ENCODE peak calls at places on chromosomes 16 and 17, in five cellular contexts. A is A549, K is GM13977, H is GM12878, S is fibroblast of lung. T is an unnamed sample.

GRCh38 chr17:8041249-8041928 is 2.5 kb downstream of the ALOX15B start:
- DNase-seq in A (peak), S (peak), H (no peak), K (peak), T (peak)

GRCh38 chr16:53695070-53695469 is 8.6 kb downstream of the RPGRIP1L start:
- DNase-seq in H (no peak), A (no peak), S (peak), K (no peak), T (no peak)

GRCh38 chr16:89330177-89330856 is 112.8 kb downstream of the ZNF778 start:
- DNase-seq in S (peak), H (no peak), K (no peak), A (peak), T (peak)

GRCh38 chr16:47258874-47259461 is 115.2 kb upstream of the NETO2 start:
- DNase-seq in H (peak), A (peak), S (peak), K (peak), T (peak)

GRCh38 chr16:19179890-19180490 is 11.9 kb downstream of the SYT17 start:
- DNase-seq in S (peak), H (no peak), K (peak), A (peak), T (peak)

GRCh38 chr17:603405-604193 is 111.0 kb downstream of the VPS53 start:
- DNase-seq in S (no peak), K (no peak), A (no peak), H (no peak), T (no peak)

GRCh38 chr17:81245024-81245664 is 6.0 kb downstream of the NDUFAF8 start:
- DNase-seq in H (peak), S (peak), A (no peak), K (peak), T (no peak)

GRCh38 chr17:11002417-11002816 is 164.5 kb upstream of the PIRT start:
- DNase-seq in S (no peak), A (no peak), K (no peak), H (no peak), T (no peak)

GRCh38 chr17:81341347-81342061 is 46.4 kb upstream of the SLC38A10 start:
- DNase-seq in H (no peak), A (no peak), K (no peak), S (peak), T (no peak)

GRCh38 chr17:71229036-71229435 is 891.8 kb upstream of the SOX9 start:
- DNase-seq in A (no peak), S (peak), K (no peak), H (no peak), T (no peak)

GRCh38 chr17:78785663-78786057 is 3.6 kb upstream of the CYTH1 start:
- DNase-seq in A (no peak), H (no peak), S (no peak), K (no peak), T (no peak)

GRCh38 chr17:210402-210801 is 29.0 kb upstream of the DOC2B start:
- DNase-seq in K (no peak), H (no peak), A (no peak), S (no peak), T (no peak)

GRCh38 chr17:31428512-31428911 is 37.0 kb downstream of the RAB11FIP4 start:
- DNase-seq in A (no peak), H (no peak), K (no peak), S (no peak), T (no peak)

GRCh38 chr16:47052666-47053640 is 79.5 kb upstream of the DNAJA2 start:
- DNase-seq in S (no peak), H (no peak), A (no peak), K (no peak), T (no peak)

GRCh38 chr16:19521471-19522368 is at the start of gene GDE1:
- DNase-seq in A (peak), S (peak), H (peak), K (peak), T (peak)

GRCh38 chr17:9763643-9764042 is 27.7 kb downstream of the DHRS7C start:
- DNase-seq in H (no peak), A (no peak), S (no peak), K (no peak), T (no peak)

GRCh38 chr17:50955667-50956120 is 89.5 kb upstream of the TOB1 start:
- DNase-seq in H (no peak), A (no peak), S (no peak), K (no peak), T (no peak)

GRCh38 chr16:49588729-49589384 is 215.3 kb downstream of the C16orf78 start:
- DNase-seq in A (no peak), S (peak), K (no peak), H (no peak), T (no peak)

GRCh38 chr16:88932929-88933328 is 44.1 kb downstream of the CBFA2T3 start:
- DNase-seq in K (no peak), A (no peak), S (no peak), H (no peak), T (no peak)

GRCh38 chr16:8594149-8594666 is 3.9 kb upstream of the TMEM114 start:
- DNase-seq in H (no peak), K (no peak), S (no peak), A (no peak), T (no peak)

DNA sequence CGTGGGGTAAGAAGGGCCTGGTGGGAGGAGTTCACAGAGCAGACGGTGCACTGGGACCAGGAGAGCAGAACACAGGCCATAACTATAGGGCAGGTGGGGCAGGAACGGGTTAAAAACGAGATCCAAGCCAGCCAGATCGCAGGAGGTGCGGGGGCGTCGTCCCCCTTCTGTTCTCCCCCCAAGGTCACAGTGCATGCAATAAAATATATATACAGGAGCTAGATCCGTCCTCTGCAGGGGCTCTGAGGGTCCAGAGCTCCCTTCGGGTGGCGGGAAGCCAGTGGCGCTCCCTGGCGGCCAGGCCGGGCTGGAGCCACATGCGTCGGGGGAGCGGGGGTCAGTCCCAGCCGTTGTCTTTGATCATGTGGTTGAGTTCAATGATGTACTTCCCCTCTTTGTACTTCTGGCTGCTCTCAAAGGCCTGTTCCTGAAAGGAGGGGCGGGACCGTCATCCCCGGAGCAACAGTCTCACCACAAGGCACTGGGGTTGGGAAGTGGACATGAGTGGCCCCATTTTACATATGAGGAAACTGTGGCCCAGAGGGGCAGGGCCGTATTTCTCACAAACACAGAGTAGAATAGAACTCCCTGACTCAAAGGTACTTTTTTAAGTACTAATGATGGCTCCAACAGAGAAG is 768 bp upstream of the TBX6 start:
- DNase-seq in S (peak), H (peak), K (peak), A (peak), T (peak)
- TF ChIP-seq CTCF in S (peak), H (peak), K (peak), A (peak), T (peak)

GRCh38 chr16:64410306-64410705 is 711.6 kb downstream of the CDH11 start:
- DNase-seq in H (no peak), K (no peak), S (no peak), A (no peak), T (no peak)

GRCh38 chr16:64409762-64410161 is 712.1 kb downstream of the CDH11 start:
- DNase-seq in H (no peak), S (no peak), K (no peak), A (no peak), T (no peak)

GRCh38 chr16:64406661-64407267 is 715.1 kb downstream of the CDH11 start:
- DNase-seq in S (no peak), H (no peak), A (no peak), K (no peak), T (no peak)

GRCh38 chr16:64412578-64413280 is 709.1 kb downstream of the CDH11 start:
- DNase-seq in A (no peak), S (peak), H (no peak), K (no peak), T (no peak)

GRCh38 chr16:64408699-64409098 is 713.2 kb downstream of the CDH11 start:
- DNase-seq in S (no peak), K (no peak), H (no peak), A (no peak), T (no peak)
- TF ChIP-seq CTCF in S (no peak), K (no peak), H (no peak), A (no peak), T (no peak)

DNA sequence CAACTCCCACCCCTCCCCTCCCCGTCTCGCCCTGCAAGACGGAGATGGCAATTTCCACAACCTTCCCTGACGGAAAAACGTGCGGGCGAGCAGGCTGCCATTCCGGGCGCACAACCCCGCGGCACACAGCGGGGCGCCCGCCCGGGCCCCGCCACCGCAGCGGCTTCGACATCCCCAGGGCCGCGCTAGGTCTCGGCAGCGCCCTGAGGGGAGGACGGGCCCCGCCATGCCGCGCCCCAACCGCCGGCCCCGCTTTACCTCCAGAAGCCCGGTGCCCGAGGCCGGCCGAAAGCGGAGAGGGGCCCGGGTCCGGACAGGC is 547 bp downstream of the CDIP1 start:
- DNase-seq in A (no peak), H (no peak), S (no peak), K (no peak), T (no peak)
- TF ChIP-seq CTCF in A (no peak), H (no peak), S (no peak), K (no peak), T (no peak)

DNA sequence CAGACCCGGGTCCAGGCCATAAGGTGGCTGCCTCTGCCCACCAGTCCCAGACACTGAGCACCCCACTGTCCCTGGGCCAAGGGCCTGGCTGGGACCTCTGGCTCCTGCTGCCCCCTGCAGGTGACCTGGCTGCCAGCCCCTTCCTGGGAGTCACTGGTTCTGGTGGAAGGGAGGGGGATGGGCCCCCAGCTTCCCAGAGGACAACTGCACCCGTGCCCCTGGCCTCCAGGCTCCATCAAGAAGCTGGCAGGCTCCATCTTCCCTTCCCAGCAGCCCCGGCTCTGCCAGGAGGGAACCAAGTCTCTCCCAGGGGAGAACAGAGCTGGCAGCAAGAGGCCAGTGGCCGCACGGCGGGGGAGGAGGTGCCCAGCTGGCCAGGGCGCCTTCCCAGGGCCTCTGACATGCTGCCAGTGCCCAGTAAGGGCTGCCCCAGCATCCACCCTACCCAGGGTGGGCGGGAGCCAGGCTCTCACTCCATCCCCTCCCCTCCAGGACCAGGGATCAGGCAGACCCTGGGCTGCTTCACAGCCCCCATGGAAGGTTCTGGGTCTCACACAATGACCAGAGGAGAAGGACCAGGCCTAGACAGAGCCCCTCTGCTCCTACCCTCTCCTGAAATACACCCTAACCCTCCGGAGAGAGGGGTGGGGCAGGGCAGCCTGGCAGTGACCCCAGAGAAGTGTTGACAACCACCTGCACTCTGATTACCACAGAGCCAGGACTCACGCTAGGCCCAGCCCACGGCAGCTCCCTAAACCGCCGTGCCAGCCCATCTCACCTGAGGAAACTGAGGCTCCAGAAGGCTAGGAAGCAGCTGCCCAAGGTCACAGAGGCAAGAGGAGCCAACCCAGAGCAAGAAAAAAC is 3.6 kb downstream of the CLUH start:
- DNase-seq in S (no peak), H (no peak), K (no peak), A (peak), T (peak)
- TF ChIP-seq CTCF in S (peak), H (peak), K (peak), A (peak), T (peak)

GRCh38 chr17:49875690-49876089 is 27.8 kb upstream of the TAC4 start:
- DNase-seq in K (no peak), A (no peak), S (no peak), H (no peak), T (no peak)
- TF ChIP-seq CTCF in K (no peak), A (no peak), S (no peak), H (no peak), T (no peak)

DNA sequence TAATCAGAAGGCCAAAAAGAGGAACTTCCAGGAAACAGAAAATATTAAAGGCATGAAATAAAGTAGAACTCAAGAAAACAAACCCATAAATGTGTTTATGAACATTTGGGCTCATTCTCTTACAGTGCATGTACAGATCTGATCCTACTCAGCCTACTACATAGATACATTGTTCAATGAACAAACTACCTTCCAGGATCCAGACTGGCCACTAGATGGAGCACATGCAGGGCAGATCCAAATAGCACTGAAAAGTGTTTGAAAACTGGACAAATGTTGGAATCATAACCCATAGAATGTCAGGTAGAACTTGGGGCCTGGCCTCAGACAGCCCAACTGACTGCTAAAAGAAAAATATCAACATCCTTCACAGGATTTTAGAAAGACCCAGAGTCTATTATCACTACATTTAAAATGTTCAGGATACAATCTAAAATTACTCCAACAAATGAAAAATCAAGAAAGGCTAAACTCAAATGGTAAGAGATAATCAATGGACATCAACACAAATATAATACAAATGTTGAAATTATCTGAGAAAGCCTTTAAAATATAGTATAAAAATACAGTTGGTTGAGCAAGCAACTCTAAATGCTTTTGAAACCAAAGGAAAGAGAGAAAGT is 122.4 kb upstream of the NUDT7 start:
- DNase-seq in H (no peak), A (peak), S (no peak), K (peak), T (peak)
- TF ChIP-seq CTCF in H (peak), A (peak), S (peak), K (peak), T (peak)

DNA sequence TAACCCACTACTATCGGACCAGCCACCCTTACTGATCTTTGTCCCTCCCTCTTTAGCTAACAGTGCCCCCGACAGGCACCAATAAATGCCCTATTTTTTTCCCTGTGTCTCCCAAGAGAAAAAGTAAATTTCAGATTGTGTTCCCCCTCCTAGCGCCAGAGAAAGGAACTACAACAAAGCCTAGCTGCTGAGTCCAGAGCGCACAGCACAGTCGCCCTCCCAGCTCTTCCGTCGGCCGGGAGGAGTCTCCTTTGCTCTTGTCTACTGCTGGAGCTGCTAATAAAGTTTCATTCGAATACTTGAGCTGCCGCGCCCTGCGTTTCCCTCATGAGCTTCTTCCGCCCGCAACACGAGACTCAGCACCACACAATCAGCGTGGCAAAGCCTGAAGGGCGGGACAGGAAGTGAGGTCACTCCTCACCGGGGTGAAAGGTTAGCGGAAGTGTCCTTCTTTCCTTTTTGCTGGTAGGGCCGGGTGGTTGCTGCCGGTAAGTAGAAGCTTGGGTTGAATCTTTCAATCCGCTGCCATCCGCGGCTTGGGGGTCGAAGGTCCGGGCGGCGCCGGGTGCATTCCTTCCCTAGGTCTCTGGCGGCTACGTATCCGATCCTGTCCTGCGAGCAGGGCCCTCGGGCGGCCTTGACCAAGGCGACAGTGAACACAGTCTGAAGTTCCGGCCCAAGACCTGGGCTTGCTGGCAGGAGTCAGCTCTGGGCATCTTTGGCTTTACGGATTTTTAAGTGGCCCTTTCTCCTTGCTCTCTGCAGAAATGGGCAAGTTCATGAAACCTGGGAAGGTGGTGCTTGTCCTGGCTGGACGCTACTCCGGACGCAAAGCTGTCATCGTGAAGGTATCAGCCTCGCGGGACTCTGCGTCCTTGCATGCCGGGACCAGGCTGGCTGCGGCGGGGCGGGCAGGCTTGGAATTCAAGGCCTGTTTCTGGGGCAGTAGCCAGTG is at the start of gene RPL27:
- DNase-seq in S (peak), H (peak), K (peak), A (peak), T (peak)
- TF ChIP-seq CTCF in S (peak), H (peak), K (peak), A (peak), T (peak)

GRCh38 chr17:67359960-67360817 is 6.2 kb downstream of the PSMD12 start:
- DNase-seq in A (peak), K (peak), S (peak), H (no peak), T (peak)
- TF ChIP-seq CTCF in A (peak), K (no peak), S (peak), H (peak), T (no peak)

GRCh38 chr17:82897514-82898249 is 57.9 kb upstream of the ZNF750 start:
- DNase-seq in K (no peak), H (no peak), S (no peak), A (no peak), T (no peak)
- TF ChIP-seq CTCF in K (no peak), H (no peak), S (no peak), A (peak), T (no peak)